ENCODE peak calls at places on chromosomes 7 and 10, in ten cellular contexts. G, J, D, Q, V, Z, F, K, H and S are unnamed samples.

GRCh38 chr10:62858364-62858763 is 42.2 kb upstream of the EGR2 start:
- DNase-seq in G (peak; percentile 81), J (peak; percentile 81), D (peak; percentile 13), Q (no peak), V (no peak), Z (no peak), F (peak; percentile 66), K (no peak), H (no peak), S (no peak)

GRCh38 chr7:64946772-64947171 is 43.7 kb downstream of the ZNF273 start:
- DNase-seq in G (no peak), J (peak; percentile 12), D (no peak), Q (no peak), V (peak; percentile 60), Z (no peak), F (peak; percentile 9), K (no peak), H (no peak), S (no peak)

GRCh38 chr7:141978351-141978750 is 4.8 kb upstream of the TAS2R38 start:
- DNase-seq in G (no peak), J (no peak), D (no peak), Q (no peak), V (no peak), Z (no peak), F (no peak), K (no peak), H (no peak), S (no peak)

GRCh38 chr10:118835682-118836326 is 81.0 kb upstream of the CACUL1 start:
- DNase-seq in G (peak; percentile 37), J (peak; percentile 63), D (no peak), Q (no peak), V (no peak), Z (peak; percentile 96), F (no peak), K (no peak), H (no peak), S (no peak)

GRCh38 chr10:128932071-128932820 is 534.8 kb upstream of the MGMT start:
- DNase-seq in G (no peak), J (no peak), D (no peak), Q (no peak), V (no peak), Z (no peak), F (no peak), K (no peak), H (no peak), S (no peak)

GRCh38 chr7:53383131-53383530 is 347.7 kb downstream of the POM121L12 start:
- DNase-seq in G (peak; percentile 57), J (no peak), D (no peak), Q (no peak), V (no peak), Z (peak; percentile 1), F (no peak), K (no peak), H (no peak), S (no peak)

GRCh38 chr10:95814011-95814727 is 58.2 kb downstream of the ENTPD1 start:
- DNase-seq in G (peak; percentile 93), J (peak; percentile 75), D (peak; percentile 3), Q (no peak), V (no peak), Z (peak; percentile 68), F (peak; percentile 74), K (no peak), H (no peak), S (no peak)

GRCh38 chr10:59181668-59182067 is 5.2 kb downstream of the PHYHIPL start:
- DNase-seq in G (peak; percentile 46), J (peak; percentile 78), D (peak; percentile 37), Q (no peak), V (peak; percentile 24), Z (peak; percentile 47), F (peak; percentile 77), K (no peak), H (peak; percentile 76), S (no peak)

GRCh38 chr10:79266092-79266491 is 81.2 kb upstream of the PPIF start:
- DNase-seq in G (no peak), J (peak; percentile 27), D (no peak), Q (no peak), V (no peak), Z (peak; percentile 33), F (no peak), K (no peak), H (peak; percentile 74), S (no peak)

GRCh38 chr7:7317850-7318249 is 135.5 kb downstream of the C1GALT1 start:
- DNase-seq in G (no peak), J (no peak), D (no peak), Q (no peak), V (no peak), Z (no peak), F (no peak), K (no peak), H (no peak), S (no peak)

GRCh38 chr7:25716421-25716820 is 435.6 kb upstream of the NFE2L3 start:
- DNase-seq in G (peak; percentile 20), J (peak; percentile 23), D (no peak), Q (no peak), V (no peak), Z (no peak), F (no peak), K (no peak), H (no peak), S (no peak)

GRCh38 chr7:140924019-140924820 is 509 bp downstream of the BRAF start:
- DNase-seq in G (peak; percentile 49), J (peak; percentile 61), D (peak; percentile 14), Q (peak; percentile 90), V (peak; percentile 80), Z (peak; percentile 60), F (peak; percentile 65), K (peak; percentile 88), H (peak; percentile 88), S (peak; percentile 84)

GRCh38 chr7:21128418-21128817 is 299.5 kb upstream of the SP4 start:
- DNase-seq in G (no peak), J (no peak), D (no peak), Q (no peak), V (no peak), Z (peak; percentile 41), F (no peak), K (no peak), H (no peak), S (no peak)

DNA sequence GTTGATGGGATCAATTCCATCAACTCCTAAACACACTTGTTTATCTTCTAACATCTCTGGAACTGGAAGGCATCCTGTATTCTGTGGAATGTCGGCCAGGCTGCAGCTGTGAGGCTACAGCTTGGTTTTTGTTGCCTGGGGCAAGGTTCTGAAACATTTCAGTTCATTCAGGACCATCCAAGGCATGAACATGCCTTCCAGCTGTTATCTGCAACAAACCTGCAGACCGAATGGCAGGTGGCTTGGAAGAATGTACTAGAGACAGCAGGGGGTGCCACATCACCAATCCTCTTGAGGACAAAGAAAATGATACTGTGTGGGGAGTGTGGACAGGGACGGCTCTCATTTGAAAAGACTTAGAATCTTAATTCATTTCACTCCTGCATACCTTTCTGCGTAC is 12.4 kb downstream of the PAPOLB start:
- DNase-seq in G (peak; percentile 8), J (peak; percentile 38), D (no peak), Q (no peak), V (peak; percentile 31), Z (peak; percentile 43), F (peak; percentile 32), K (no peak), H (peak; percentile 42), S (no peak)
- TF ChIP-seq CTCF in G (peak; percentile 6), J (peak; percentile 29), D (peak; percentile 41), Q (peak; percentile 12), V (peak; percentile 69), Z (no peak), F (peak; percentile 13), K (no peak), H (peak; percentile 37), S (peak; percentile 52)

GRCh38 chr7:149598721-149599308 is 101.2 kb upstream of the ZNF746 start:
- DNase-seq in G (peak; percentile 7), J (peak; percentile 41), D (peak; percentile 3), Q (no peak), V (peak; percentile 51), Z (peak; percentile 44), F (peak; percentile 36), K (no peak), H (peak; percentile 65), S (no peak)
- TF ChIP-seq CTCF in G (peak; percentile 32), J (peak; percentile 49), D (peak; percentile 52), Q (no peak), V (peak; percentile 73), Z (peak; percentile 52), F (peak; percentile 48), K (peak; percentile 6), H (peak; percentile 51), S (peak; percentile 56)

GRCh38 chr10:101775273-101776131 is at the start of gene FGF8:
- DNase-seq in G (no peak), J (no peak), D (no peak), Q (no peak), V (no peak), Z (no peak), F (no peak), K (peak; percentile 59), H (no peak), S (no peak)

GRCh38 chr10:101772895-101773761 is 2.8 kb downstream of the FGF8 start:
- DNase-seq in G (no peak), J (no peak), D (no peak), Q (no peak), V (no peak), Z (no peak), F (no peak), K (peak; percentile 43), H (no peak), S (no peak)

GRCh38 chr10:101774589-101775272 is 1.2 kb downstream of the FGF8 start:
- DNase-seq in G (no peak), J (no peak), D (no peak), Q (no peak), V (no peak), Z (no peak), F (no peak), K (peak; percentile 54), H (no peak), S (no peak)

GRCh38 chr10:101772017-101772894 is 3.7 kb downstream of the FGF8 start:
- DNase-seq in G (no peak), J (no peak), D (no peak), Q (peak; percentile 19), V (no peak), Z (no peak), F (no peak), K (peak; percentile 33), H (no peak), S (no peak)

DNA sequence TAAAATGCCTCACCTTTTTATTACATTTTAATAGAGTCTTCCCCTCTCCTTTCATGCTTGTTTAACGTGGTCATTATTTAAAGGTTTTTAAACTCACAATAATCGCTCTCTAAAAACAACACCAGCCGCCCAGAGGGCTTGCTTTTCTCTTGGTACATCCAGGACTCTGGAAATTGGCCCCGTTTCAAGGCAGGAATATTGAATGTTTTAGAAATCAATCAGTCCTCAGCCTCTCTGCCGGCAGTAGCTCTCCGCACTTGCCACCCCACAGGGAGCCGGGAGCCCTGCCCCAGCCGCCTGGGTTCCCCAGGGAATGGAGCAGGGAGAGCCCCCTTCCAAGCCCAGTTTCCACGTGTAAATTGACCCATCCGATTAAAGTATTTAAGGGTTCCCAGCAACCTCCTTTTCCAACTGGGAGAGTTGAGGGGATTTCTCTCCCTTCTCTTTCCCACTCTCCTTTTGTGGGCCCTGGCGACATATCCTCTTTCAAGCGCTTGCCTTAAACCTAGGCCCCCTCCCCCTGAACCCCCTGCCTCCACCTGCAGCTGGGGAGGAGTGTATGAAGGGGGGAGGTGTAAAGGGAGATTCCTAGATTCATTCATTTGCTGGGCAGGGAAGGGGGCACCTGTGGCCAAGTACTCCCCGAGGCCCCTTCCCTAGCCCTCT is 1.9 kb downstream of the FGF8 start:
- DNase-seq in G (no peak), J (no peak), D (no peak), Q (no peak), V (no peak), Z (no peak), F (no peak), K (peak; percentile 48), H (no peak), S (no peak)
- TF ChIP-seq CTCF in G (no peak), J (no peak), D (no peak), Q (no peak), V (no peak), Z (no peak), F (no peak), K (no peak), H (no peak), S (no peak)

GRCh38 chr7:97422046-97422445 is 304.5 kb downstream of the SDHAF3 start:
- DNase-seq in G (no peak), J (peak; percentile 23), D (no peak), Q (no peak), V (no peak), Z (no peak), F (no peak), K (no peak), H (no peak), S (no peak)
- TF ChIP-seq CTCF in G (no peak), J (no peak), D (no peak), Q (no peak), V (no peak), Z (no peak), F (no peak), K (no peak), H (no peak), S (no peak)